ENCODE peak calls at places on chromosomes 7 and 10, in ten cellular contexts. M is HepG2, K is AG04450, O is cardiac fibroblast, Y is sigmoid colon, R is Panc1, G is thoracic aorta, X is foreskin fibroblast, J is heart left ventricle, P is hepatocyte. F is an unnamed sample.

GRCh38 chr10:30233186-30233958 is 115.7 kb downstream of the MTPAP start:
- DNase-seq in M (no peak), K (no peak), O (no peak), Y (no peak), R (no peak), G (no peak), X (peak; percentile 23), J (no peak), P (no peak), F (no peak)

GRCh38 chr10:43197834-43198681 is 59.8 kb downstream of the CSGALNACT2 start:
- DNase-seq in M (peak; percentile 18), K (no peak), O (peak; percentile 28), Y (peak; percentile 40), R (no peak), G (no peak), X (no peak), J (no peak), P (no peak), F (no peak)

GRCh38 chr10:1043532-1043995 is 5.4 kb downstream of the IDI1 start:
- DNase-seq in M (no peak), K (no peak), O (no peak), Y (no peak), R (no peak), G (no peak), X (no peak), J (no peak), P (no peak), F (no peak)

GRCh38 chr10:125037145-125037544 is 95.2 kb downstream of the ZRANB1 start:
- DNase-seq in M (peak; percentile 37), K (no peak), O (peak; percentile 90), Y (no peak), R (no peak), G (no peak), X (peak; percentile 64), J (no peak), P (peak; percentile 77), F (peak; percentile 82)

GRCh38 chr7:93574646-93575554 is at the start of gene CALCR:
- DNase-seq in M (no peak), K (no peak), O (peak; percentile 3), Y (no peak), R (no peak), G (no peak), X (no peak), J (peak; percentile 52), P (peak; percentile 23), F (no peak)

GRCh38 chr10:96235326-96236089 is 35.9 kb downstream of the BLNK start:
- DNase-seq in M (no peak), K (no peak), O (no peak), Y (no peak), R (no peak), G (no peak), X (no peak), J (no peak), P (no peak), F (no peak)

GRCh38 chr10:54441286-54441685 is 359.7 kb downstream of the PCDH15 start:
- DNase-seq in M (no peak), K (no peak), O (no peak), Y (no peak), R (no peak), G (no peak), X (no peak), J (no peak), P (peak; percentile 19), F (no peak)

GRCh38 chr10:86652361-86653202 is 1.8 kb upstream of the OPN4 start:
- DNase-seq in M (no peak), K (no peak), O (no peak), Y (peak; percentile 53), R (no peak), G (no peak), X (no peak), J (peak; percentile 52), P (no peak), F (peak; percentile 11)

GRCh38 chr10:29163746-29164145 is 125.1 kb upstream of the LYZL1 start:
- DNase-seq in M (no peak), K (peak; percentile 10), O (peak; percentile 90), Y (no peak), R (no peak), G (no peak), X (peak; percentile 6), J (no peak), P (no peak), F (peak; percentile 61)

GRCh38 chr10:77037735-77038411 is 599.7 kb downstream of the KCNMA1 start:
- DNase-seq in M (no peak), K (no peak), O (no peak), Y (no peak), R (no peak), G (no peak), X (no peak), J (no peak), P (no peak), F (no peak)

GRCh38 chr7:131945948-131946525 is 389.6 kb upstream of the PODXL start:
- DNase-seq in M (no peak), K (no peak), O (no peak), Y (no peak), R (no peak), G (no peak), X (no peak), J (no peak), P (peak; percentile 46), F (no peak)

GRCh38 chr7:121385800-121386179 is 10.3 kb downstream of the FAM3C start:
- DNase-seq in M (no peak), K (no peak), O (peak; percentile 34), Y (no peak), R (no peak), G (no peak), X (no peak), J (no peak), P (no peak), F (no peak)

GRCh38 chr10:126581648-126582046 is 88.8 kb downstream of the C10orf90 start:
- DNase-seq in M (no peak), K (no peak), O (no peak), Y (no peak), R (no peak), G (no peak), X (no peak), J (no peak), P (no peak), F (no peak)
- H3K4me3 ChIP-seq in M (no peak overlapping the region), K (no peak overlapping the region), O (no peak overlapping the region), Y (no peak overlapping the region), R (no peak overlapping the region), G (no peak overlapping the region), X (no peak overlapping the region), J (no peak overlapping the region), P (no peak overlapping the region), F (no peak overlapping the region)

GRCh38 chr10:89458289-89458688 is 43.9 kb downstream of the IFIT5 start:
- DNase-seq in M (no peak), K (no peak), O (peak; percentile 83), Y (no peak), R (no peak), G (no peak), X (peak; percentile 49), J (no peak), P (no peak), F (peak; percentile 76)

GRCh38 chr10:89458760-89459159 is 44.4 kb downstream of the IFIT5 start:
- DNase-seq in M (no peak), K (no peak), O (peak; percentile 45), Y (no peak), R (no peak), G (no peak), X (no peak), J (no peak), P (no peak), F (no peak)

GRCh38 chr10:89452193-89452592 is 37.8 kb downstream of the IFIT5 start:
- DNase-seq in M (no peak), K (no peak), O (no peak), Y (no peak), R (no peak), G (no peak), X (no peak), J (no peak), P (no peak), F (no peak)

GRCh38 chr10:89450901-89451300 is 36.5 kb downstream of the IFIT5 start:
- DNase-seq in M (no peak), K (no peak), O (no peak), Y (no peak), R (no peak), G (no peak), X (no peak), J (no peak), P (no peak), F (no peak)

GRCh38 chr10:89454561-89455347 is 40.4 kb downstream of the IFIT5 start:
- DNase-seq in M (no peak), K (no peak), O (no peak), Y (no peak), R (no peak), G (no peak), X (no peak), J (no peak), P (no peak), F (no peak)
- TF ChIP-seq CTCF in M (no peak), K (no peak), O (no peak), Y (no peak), R (no peak), G (no peak), X (no peak), J (no peak), P (no peak), F (no peak)

DNA sequence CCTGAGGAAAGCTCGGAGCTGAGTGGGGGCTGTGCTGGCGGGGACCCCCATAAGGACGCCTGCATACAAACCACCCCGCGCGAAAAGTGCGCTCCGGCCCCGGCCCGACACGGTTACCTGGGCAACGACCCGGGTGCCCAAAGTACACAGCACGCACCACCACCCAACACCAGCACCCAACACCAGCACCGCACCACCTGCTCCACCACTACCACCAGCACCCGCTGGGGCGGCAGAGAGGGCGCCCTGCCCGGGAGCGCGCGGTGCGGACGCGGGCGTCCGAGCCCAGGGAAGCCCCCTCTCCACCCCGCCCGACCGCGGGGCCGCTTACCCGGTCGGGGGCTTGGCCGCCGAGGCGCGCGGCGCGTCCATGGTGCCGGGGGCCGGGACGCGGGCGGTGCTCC is 345 bp downstream of the COBL start:
- DNase-seq in M (no peak), K (no peak), O (no peak), Y (peak; percentile 69), R (no peak), G (no peak), X (no peak), J (no peak), P (peak; percentile 71), F (no peak)
- H3K4me3 ChIP-seq in M (peak overlapping the region; percentile 83), K (no peak overlapping the region), O (peak overlapping the region; percentile 27), Y (peak overlapping the region; percentile 60), R (peak overlapping the region; percentile 36), G (peak overlapping the region; percentile 67), X (no peak overlapping the region), J (peak overlapping the region; percentile 62), P (peak overlapping the region; percentile 86), F (peak overlapping the region; percentile 22)

GRCh38 chr7:41385996-41386395 is 316.9 kb downstream of the INHBA start:
- DNase-seq in M (no peak), K (no peak), O (peak; percentile 44), Y (no peak), R (no peak), G (no peak), X (no peak), J (no peak), P (no peak), F (no peak)

GRCh38 chr7:41391818-41392217 is 311.1 kb downstream of the INHBA start:
- DNase-seq in M (no peak), K (no peak), O (no peak), Y (no peak), R (no peak), G (no peak), X (no peak), J (no peak), P (no peak), F (no peak)
- TF ChIP-seq CTCF in M (no peak), K (no peak), O (no peak), Y (no peak), R (no peak), G (no peak), X (no peak), J (no peak), P (no peak), F (no peak)

F was measured in astrocyte of the spinal cord.